ENCODE peak calls at places on chromosomes 13 and 19, in six cellular contexts. X, E, P, U, L and V are unnamed samples.

GRCh38 chr13:113860051-113860471 is 3.8 kb downstream of the GAS6 start:
- DNase-seq in P (no peak), L (no peak), E (no peak), X (no peak), U (no peak), V (peak)

GRCh38 chr13:33649212-33649917 is 168.6 kb upstream of the RFC3 start:
- DNase-seq in U (no peak), P (no peak), X (no peak), E (no peak), L (no peak), V (no peak)

GRCh38 chr19:1591421-1592022 is 1.1 kb downstream of the MBD3 start:
- DNase-seq in P (no peak), U (no peak), E (peak), X (no peak), L (no peak), V (no peak)

GRCh38 chr19:47343194-47343802 is 5.8 kb upstream of the DHX34 start:
- DNase-seq in L (no peak), E (no peak), U (no peak), X (no peak), P (no peak), V (no peak)

GRCh38 chr13:113665582-113666323 is 1.3 kb upstream of the GRK1 start:
- DNase-seq in X (no peak), P (no peak), U (no peak), L (peak), E (no peak), V (peak)

GRCh38 chr19:41386442-41386841 is 10.1 kb downstream of the TMEM91 start:
- DNase-seq in L (no peak), P (no peak), X (no peak), U (no peak), E (no peak), V (no peak)

GRCh38 chr13:74287672-74288169 is 153.5 kb upstream of the KLF12 start:
- DNase-seq in U (no peak), E (peak), X (peak), L (peak), P (peak), V (peak)

GRCh38 chr13:49098198-49098597 is 121.9 kb upstream of the MLNR start:
- DNase-seq in E (peak), U (peak), P (peak), X (peak), L (no peak), V (no peak)

GRCh38 chr13:112769615-112770014 is 79.8 kb downstream of the ATP11A start:
- DNase-seq in E (no peak), U (no peak), L (no peak), X (no peak), P (no peak), V (no peak)

GRCh38 chr19:3783660-3784584 is 2.3 kb downstream of the MATK start:
- DNase-seq in P (no peak), E (no peak), L (no peak), X (no peak), U (no peak), V (no peak)

GRCh38 chr19:17448190-17448967 is at the start of gene TMEM221:
- DNase-seq in L (peak), X (no peak), E (peak), U (no peak), P (no peak), V (peak)

GRCh38 chr13:71460179-71460578 is 406.8 kb downstream of the DACH1 start:
- DNase-seq in E (no peak), X (no peak), L (no peak), P (no peak), U (no peak), V (no peak)

GRCh38 chr19:14494451-14494850 is 1.5 kb downstream of the GIPC1 start:
- DNase-seq in E (no peak), U (no peak), X (no peak), P (no peak), L (no peak), V (no peak)

DNA sequence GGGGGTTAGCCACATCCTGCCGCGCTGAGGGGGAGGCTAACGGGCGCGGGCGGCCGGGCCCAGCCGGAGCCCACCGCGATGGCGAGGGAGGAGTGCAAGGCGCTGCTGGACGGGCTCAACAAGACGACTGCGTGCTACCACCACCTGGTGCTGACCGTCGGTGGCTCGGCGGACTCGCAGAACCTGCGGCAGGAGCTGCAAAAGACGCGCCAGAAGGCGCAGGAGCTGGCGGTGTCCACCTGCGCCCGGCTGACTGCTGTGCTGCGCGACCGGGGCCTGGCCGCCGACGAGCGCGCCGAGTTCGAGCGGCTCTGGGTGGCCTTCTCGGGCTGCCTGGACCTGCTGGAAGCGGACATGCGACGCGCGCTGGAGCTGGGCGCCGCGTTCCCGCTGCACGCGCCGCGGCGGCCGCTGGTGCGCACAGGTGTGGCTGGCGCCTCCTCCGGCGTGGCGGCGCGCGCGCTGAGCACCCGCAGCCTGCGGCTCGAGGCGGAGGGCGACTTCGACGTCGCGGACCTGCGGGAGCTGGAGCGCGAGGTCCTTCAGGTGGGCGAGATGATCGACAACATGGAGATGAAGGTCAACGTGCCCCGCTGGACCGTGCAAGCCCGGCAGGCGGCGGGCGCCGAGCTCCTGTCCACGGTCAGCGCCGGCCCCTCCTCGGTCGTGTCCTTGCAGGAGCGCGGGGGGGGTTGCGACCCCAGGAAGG is 692 bp downstream of the RGS9BP start:
- DNase-seq in L (no peak), E (peak), X (no peak), P (no peak), U (no peak), V (peak)
- TF ChIP-seq CTCF in L (no peak), E (no peak), X (no peak), P (no peak), U (no peak), V (no peak)

GRCh38 chr13:100602472-100603142 is 14.0 kb upstream of the GGACT start:
- DNase-seq in U (no peak), L (no peak), P (no peak), E (no peak), X (no peak), V (no peak)
- TF ChIP-seq CTCF in U (no peak), L (no peak), P (no peak), E (no peak), X (no peak), V (no peak)

GRCh38 chr13:23175920-23176319 is 4.9 kb upstream of the SGCG start:
- DNase-seq in L (no peak), P (no peak), E (no peak), X (no peak), U (peak), V (no peak)
- TF ChIP-seq CTCF in L (peak), P (peak), E (no peak), X (peak), U (no peak), V (no peak)

GRCh38 chr19:12783849-12784393 is 7.4 kb upstream of the JUNB start:
- DNase-seq in X (no peak), L (no peak), U (no peak), P (no peak), E (peak), V (no peak)

GRCh38 chr19:12782174-12782423 is 6.7 kb upstream of the HOOK2 start:
- DNase-seq in X (no peak), E (no peak), U (no peak), P (no peak), L (no peak), V (no peak)

GRCh38 chr19:12783226-12783848 is 7.9 kb upstream of the JUNB start:
- DNase-seq in X (no peak), P (no peak), U (no peak), E (peak), L (no peak), V (no peak)

GRCh38 chr19:12784394-12784870 is 6.9 kb upstream of the JUNB start:
- DNase-seq in X (no peak), U (no peak), P (no peak), L (no peak), E (peak), V (no peak)

GRCh38 chr19:12782424-12783225 is 7.3 kb upstream of the HOOK2 start:
- DNase-seq in U (no peak), X (no peak), P (peak), E (peak), L (peak), V (peak)
- TF ChIP-seq CTCF in U (no peak), X (peak), P (no peak), E (no peak), L (no peak), V (no peak)

GRCh38 chr19:29478578-29479565 is 46.9 kb upstream of the VSTM2B start:
- DNase-seq in L (no peak), X (no peak), E (peak), U (peak), P (peak), V (no peak)
- TF ChIP-seq CTCF in L (peak), X (no peak), E (no peak), U (peak), P (peak), V (no peak)

DNA sequence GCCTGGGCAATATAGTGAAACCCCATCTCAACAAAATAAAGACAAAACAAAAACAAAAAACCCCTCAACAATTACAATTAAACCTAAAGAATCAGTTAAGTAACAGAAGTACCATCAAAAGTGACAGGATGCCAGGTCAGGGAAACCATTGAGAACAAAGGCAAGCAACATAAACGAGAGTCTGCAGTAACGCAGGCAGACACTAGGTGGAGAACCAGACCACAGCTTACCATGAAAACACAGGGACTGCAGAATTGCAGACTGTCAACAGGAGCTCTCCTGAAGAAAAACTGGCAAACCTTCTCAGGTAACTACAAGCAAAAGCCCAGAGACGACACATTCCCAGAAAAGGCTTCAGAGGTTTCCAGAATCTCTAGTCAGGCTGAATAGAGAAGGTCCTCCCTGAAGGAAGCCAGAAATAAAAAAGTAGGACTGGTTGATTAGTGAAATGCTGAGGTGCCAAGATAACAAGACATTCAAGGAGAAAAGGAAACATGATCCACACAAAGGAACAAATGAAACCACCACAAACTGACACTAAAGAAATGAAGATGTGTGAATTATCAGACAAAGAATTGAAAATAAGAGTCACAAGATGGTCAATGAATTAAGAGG is 2.2 kb upstream of the ZNF665 start:
- DNase-seq in L (no peak), E (peak), P (peak), U (peak), X (peak), V (peak)
- TF ChIP-seq CTCF in L (peak), E (peak), P (peak), U (peak), X (peak), V (peak)

DNA sequence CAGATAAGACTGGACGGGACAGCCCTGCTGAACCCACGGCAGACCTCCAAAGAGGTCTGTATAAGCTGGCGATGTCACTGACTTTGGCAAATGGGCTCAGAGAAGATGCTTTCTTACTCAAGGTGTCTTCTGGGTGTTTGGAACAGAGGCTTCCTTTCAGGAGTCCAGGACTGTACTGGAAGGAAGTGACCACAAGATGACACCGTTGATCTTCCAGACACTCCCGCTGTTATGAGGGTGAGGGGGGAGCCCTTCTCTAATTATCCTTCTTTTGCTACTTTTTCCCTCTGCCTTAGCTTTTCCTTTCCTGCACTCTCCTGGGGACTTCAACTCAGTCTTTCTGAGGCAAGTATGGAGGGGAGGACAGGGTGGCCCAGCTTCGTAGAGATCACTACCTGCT is 65.2 kb upstream of the ZNF599 start:
- DNase-seq in L (no peak), U (peak), E (no peak), X (no peak), P (no peak), V (peak)
- TF ChIP-seq CTCF in L (no peak), U (peak), E (no peak), X (no peak), P (peak), V (no peak)

GRCh38 chr13:70235565-70235964 is 127.3 kb upstream of the KLHL1 start:
- DNase-seq in E (no peak), P (no peak), U (no peak), X (no peak), L (no peak), V (no peak)
- TF ChIP-seq CTCF in E (no peak), P (no peak), U (no peak), X (no peak), L (no peak), V (no peak)